ENCODE peak calls at places on chromosomes 12 and 14, in five cellular contexts. V, K, Z, L and F are unnamed samples.

GRCh38 chr14:96390965-96391292 is 999 bp upstream of the AK7 start:
- DNase-seq in V (no peak), K (no peak), Z (no peak), L (no peak), F (no peak)

GRCh38 chr12:87670448-87670847 is 358.8 kb downstream of the C12orf50 start:
- DNase-seq in V (peak), K (no peak), Z (no peak), L (no peak), F (no peak)

GRCh38 chr14:69968151-69968550 is 88.9 kb downstream of the SMOC1 start:
- DNase-seq in V (no peak), K (no peak), Z (no peak), L (no peak), F (no peak)

GRCh38 chr12:55955800-55956508 is 9.9 kb downstream of the PMEL start:
- DNase-seq in V (peak), K (no peak), Z (no peak), L (peak), F (peak)

GRCh38 chr14:33922125-33922524 is 28.7 kb downstream of the EGLN3 start:
- DNase-seq in V (no peak), K (no peak), Z (no peak), L (no peak), F (no peak)

GRCh38 chr14:29442720-29443119 is 484.9 kb downstream of the PRKD1 start:
- DNase-seq in V (no peak), K (no peak), Z (no peak), L (peak), F (no peak)

GRCh38 chr14:90732142-90732541 is 84.1 kb downstream of the TTC7B start:
- DNase-seq in V (no peak), K (peak), Z (no peak), L (no peak), F (no peak)

GRCh38 chr14:92316937-92317336 is 6.0 kb upstream of the SLC24A4 start:
- DNase-seq in V (no peak), K (no peak), Z (no peak), L (no peak), F (peak)

GRCh38 chr14:100903672-100904185 is at the start of gene RTL1:
- DNase-seq in V (no peak), K (peak), Z (no peak), L (no peak), F (no peak)

GRCh38 chr12:21551811-21552469 is 25.8 kb downstream of the SPX start:
- DNase-seq in V (no peak), K (no peak), Z (no peak), L (no peak), F (no peak)

GRCh38 chr12:94586589-94587259 is 63.6 kb downstream of the TMCC3 start:
- DNase-seq in V (no peak), K (no peak), Z (no peak), L (no peak), F (peak)

GRCh38 chr12:80445083-80445482 is 1.0 kb downstream of the PTPRQ start:
- DNase-seq in V (no peak), K (no peak), Z (no peak), L (no peak), F (no peak)

GRCh38 chr14:91149462-91149861 is 35.6 kb downstream of the DGLUCY start:
- DNase-seq in V (no peak), K (no peak), Z (no peak), L (peak), F (peak)

GRCh38 chr12:106282457-106283097 is 20.0 kb upstream of the TCP11L2 start:
- DNase-seq in V (peak), K (peak), Z (peak), L (peak), F (peak)

GRCh38 chr14:47040490-47040889 is 388.9 kb upstream of the RPL10L start:
- DNase-seq in V (peak), K (no peak), Z (peak), L (peak), F (no peak)

GRCh38 chr12:65565601-65566560 is 258.4 kb upstream of the HMGA2 start:
- DNase-seq in V (no peak), K (no peak), Z (no peak), L (peak), F (peak)

GRCh38 chr12:53010955-53011354 is 4.7 kb downstream of the EIF4B start:
- DNase-seq in V (no peak), K (no peak), Z (no peak), L (no peak), F (peak)

GRCh38 chr14:73602994-73603393 is 9.3 kb upstream of the ACOT6 start:
- DNase-seq in V (no peak), K (no peak), Z (no peak), L (no peak), F (peak)

GRCh38 chr14:22438742-22439141 is 150.3 kb downstream of the DAD1 start:
- DNase-seq in V (no peak), K (no peak), Z (no peak), L (no peak), F (no peak)

GRCh38 chr12:93109794-93110203 is 180.7 kb upstream of the EEA1 start:
- DNase-seq in V (no peak), K (no peak), Z (no peak), L (peak), F (no peak)

GRCh38 chr12:110109037-110109836 is 14.9 kb upstream of the IFT81 start:
- DNase-seq in V (no peak), K (no peak), Z (no peak), L (peak), F (no peak)

GRCh38 chr12:12167847-12168246 is 97.1 kb downstream of the BCL2L14 start:
- DNase-seq in V (no peak), K (no peak), Z (no peak), L (no peak), F (no peak)

GRCh38 chr14:49641697-49642129 is 6.7 kb upstream of the DNAAF2 start:
- DNase-seq in V (no peak), K (no peak), Z (no peak), L (peak), F (no peak)

GRCh38 chr12:5808956-5809355 is 136.1 kb downstream of the ANO2 start:
- DNase-seq in V (no peak), K (no peak), Z (no peak), L (peak), F (no peak)

GRCh38 chr12:104648746-104649145 is 192.0 kb downstream of the CHST11 start:
- DNase-seq in V (no peak), K (no peak), Z (no peak), L (no peak), F (no peak)

GRCh38 chr14:20781805-20782204 is 737 bp downstream of the RNASE6 start:
- DNase-seq in V (no peak), K (no peak), Z (no peak), L (no peak), F (no peak)

GRCh38 chr12:121124402-121125109 is 8.1 kb upstream of the P2RX7 start:
- DNase-seq in V (no peak), K (no peak), Z (no peak), L (peak), F (peak)

GRCh38 chr12:110667671-110668070 is 21.2 kb downstream of the HVCN1 start:
- DNase-seq in V (no peak), K (no peak), Z (no peak), L (no peak), F (no peak)

GRCh38 chr12:127779301-127780045 is 487.5 kb upstream of the TMEM132C start:
- DNase-seq in V (no peak), K (no peak), Z (no peak), L (peak), F (no peak)

GRCh38 chr12:116818341-116818856 is 62.8 kb downstream of the HRK start:
- DNase-seq in V (no peak), K (no peak), Z (no peak), L (peak), F (no peak)

GRCh38 chr12:14771651-14772137 is 31.6 kb downstream of the WBP11 start:
- DNase-seq in V (peak), K (no peak), Z (no peak), L (peak), F (no peak)

GRCh38 chr14:59359451-59360124 is 105.6 kb downstream of the GPR135 start:
- DNase-seq in V (no peak), K (no peak), Z (no peak), L (no peak), F (no peak)

GRCh38 chr12:26374934-26375333 is 179.6 kb downstream of the SSPN start:
- DNase-seq in V (no peak), K (no peak), Z (no peak), L (no peak), F (no peak)

GRCh38 chr14:75267141-75267601 is 11.5 kb upstream of the FOS start:
- DNase-seq in V (no peak), K (no peak), Z (no peak), L (peak), F (peak)

GRCh38 chr14:56138987-56139386 is 20.8 kb downstream of the PELI2 start:
- DNase-seq in V (no peak), K (no peak), Z (no peak), L (no peak), F (no peak)

DNA sequence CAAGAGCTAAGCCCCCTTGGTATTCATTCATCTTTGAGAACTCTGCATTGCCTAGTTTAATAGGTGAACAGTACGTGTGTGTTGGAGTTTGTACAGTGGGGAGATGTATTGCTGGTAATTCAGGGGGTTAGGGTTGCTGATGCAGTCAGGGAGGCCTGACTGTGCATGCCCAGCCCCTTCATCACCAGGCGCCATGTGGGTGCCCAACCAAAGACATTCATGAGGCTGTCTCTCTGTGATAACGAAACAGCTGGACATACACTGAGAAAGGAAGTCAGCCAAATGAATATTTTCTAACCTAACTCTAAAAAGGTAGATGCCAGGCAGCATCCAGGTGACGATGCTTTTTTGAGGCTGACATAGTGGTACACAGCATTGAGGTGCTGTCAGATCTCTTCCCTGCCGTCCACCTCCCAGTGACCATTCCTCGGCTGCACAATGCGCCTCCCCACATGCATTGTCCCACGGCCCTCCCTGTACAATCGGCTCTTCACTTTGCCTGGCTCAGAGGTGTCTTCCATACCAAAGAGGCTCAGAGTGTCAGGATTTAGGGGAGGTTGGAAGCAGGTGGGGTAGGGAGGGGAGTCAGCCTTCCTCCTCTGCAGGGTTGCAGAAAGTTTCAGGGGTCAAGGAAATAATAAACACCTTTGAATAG is 19.0 kb downstream of the EML1 start:
- DNase-seq in V (no peak), K (no peak), Z (no peak), L (no peak), F (no peak)
- H2BK12ac ChIP-seq in V (no peak), K (no peak), Z (no peak), L (no peak), F (no peak)

DNA sequence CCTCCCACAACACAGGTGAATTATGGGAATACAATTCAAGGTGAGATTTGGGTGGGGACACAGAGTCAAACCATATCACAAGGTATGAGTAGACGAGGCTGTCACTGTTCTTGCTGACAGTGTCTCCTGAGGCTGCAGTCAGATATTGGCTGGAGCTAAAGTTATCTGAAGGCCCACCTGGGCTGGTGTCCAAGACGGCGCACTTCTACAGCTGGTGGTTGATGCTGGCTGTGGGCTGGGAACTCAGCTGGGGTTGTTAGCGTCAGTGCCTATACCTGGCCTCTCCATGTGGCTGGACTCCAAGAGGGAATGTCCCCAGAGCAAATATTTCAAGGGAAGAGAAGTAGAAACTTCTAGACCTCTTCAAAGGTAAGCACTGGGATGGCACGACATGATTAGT is 126.9 kb upstream of the RFLNA start:
- DNase-seq in V (no peak), K (no peak), Z (no peak), L (no peak), F (no peak)
- H2BK5ac ChIP-seq in V (no peak), K (no peak), Z (no peak), L (no peak), F (no peak)

GRCh38 chr12:19741132-19741489 is 301.8 kb downstream of the AEBP2 start:
- DNase-seq in V (no peak), K (no peak), Z (no peak), L (no peak), F (no peak)

GRCh38 chr12:19739195-19739776 is 300.0 kb downstream of the AEBP2 start:
- DNase-seq in V (no peak), K (no peak), Z (peak), L (peak), F (peak)

GRCh38 chr12:19740472-19741131 is 301.3 kb downstream of the AEBP2 start:
- DNase-seq in V (no peak), K (no peak), Z (no peak), L (no peak), F (no peak)

GRCh38 chr12:19737019-19737418 is 297.7 kb downstream of the AEBP2 start:
- DNase-seq in V (no peak), K (no peak), Z (no peak), L (no peak), F (no peak)
- H2AK5ac ChIP-seq in V (no peak), K (no peak), Z (no peak), L (no peak), F (no peak)

GRCh38 chr14:81268016-81268416 is 47.3 kb upstream of the GTF2A1 start:
- DNase-seq in V (no peak), K (no peak), Z (no peak), L (peak), F (peak)
- H2BK12ac ChIP-seq in V (no peak), K (no peak), Z (no peak), L (no peak), F (no peak)

DNA sequence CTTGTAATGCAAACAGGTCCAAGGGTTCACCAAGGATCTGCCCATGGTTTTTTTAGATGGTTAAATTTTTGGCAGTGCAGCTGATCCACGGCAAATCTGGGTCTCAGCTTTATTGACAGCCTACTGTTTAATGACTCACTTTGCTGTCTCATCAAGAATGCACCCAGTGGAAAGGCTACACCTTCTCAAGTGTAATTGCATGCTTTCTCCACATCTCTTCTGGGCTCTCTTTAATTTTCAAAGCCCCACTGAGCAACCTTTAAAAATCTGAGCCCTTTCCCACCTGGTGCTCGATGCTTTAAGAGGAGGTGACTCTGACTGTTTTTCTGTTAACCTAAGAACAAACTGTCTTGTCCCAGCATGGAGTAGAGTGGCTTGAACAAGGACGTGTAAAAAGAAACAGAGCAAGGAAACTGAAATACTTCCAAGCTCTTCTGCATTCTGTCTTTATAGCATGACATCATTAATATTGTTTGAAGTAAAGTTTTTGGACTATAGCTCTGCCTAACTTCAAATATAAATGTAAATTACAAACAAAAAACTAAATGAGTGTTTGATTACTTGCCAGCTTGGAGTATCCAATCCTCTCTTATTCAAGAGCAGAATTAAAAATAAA is 214.2 kb upstream of the KRR1 start:
- DNase-seq in V (no peak), K (no peak), Z (no peak), L (peak), F (no peak)
- H2BK5ac ChIP-seq in V (no peak), K (no peak), Z (no peak), L (peak), F (no peak)